ENCODE peak calls at places on chromosomes 3 and 15, in six cellular contexts. J is activated CD4-positive, alpha-beta T cell treated with anti-CD3 and anti-CD28 coated beads, Interleukin-2, amount 50 U/mL, for 1 hour; B is mammary epithelial cell; L is OCI-M1; U is fibroblast of lung; K is tibial nerve. D is an unnamed sample.

GRCh38 chr3:123586966-123587365 is 2.1 kb upstream of the HACD2 start:
- DNase-seq in J (no peak), B (peak; percentile 64), L (peak; percentile 19), U (no peak), K (no peak), D (no peak)

GRCh38 chr15:38024293-38025091 is 90.1 kb downstream of the TMCO5A start:
- DNase-seq in J (no peak), B (no peak), L (no peak), U (no peak), K (no peak), D (no peak)

GRCh38 chr3:140501054-140501769 is 176.7 kb upstream of the TRIM42 start:
- DNase-seq in J (no peak), B (no peak), L (no peak), U (no peak), K (no peak), D (no peak)

GRCh38 chr3:42505849-42506410 is 3.5 kb downstream of the VIPR1 start:
- DNase-seq in J (no peak), B (no peak), L (no peak), U (no peak), K (no peak), D (peak; percentile 44)

GRCh38 chr3:43505351-43505750 is 116.5 kb downstream of the ANO10 start:
- DNase-seq in J (no peak), B (peak; percentile 60), L (peak; percentile 30), U (peak; percentile 61), K (no peak), D (no peak)

GRCh38 chr15:66876423-66876730 is 174.3 kb downstream of the SMAD6 start:
- DNase-seq in J (no peak), B (no peak), L (peak; percentile 16), U (no peak), K (no peak), D (no peak)

GRCh38 chr15:101135532-101136166 is 116.2 kb downstream of the CHSY1 start:
- DNase-seq in J (no peak), B (no peak), L (no peak), U (no peak), K (no peak), D (no peak)

GRCh38 chr3:159798951-159799350 is 189.7 kb upstream of the IL12A start:
- DNase-seq in J (no peak), B (peak; percentile 73), L (no peak), U (no peak), K (no peak), D (no peak)